ENCODE peak calls at places on chromosomes 5 and 9, in five cellular contexts. V is kidney epithelial cell, E is foreskin fibroblast, X is fibroblast of lung, W is AG10803. J is an unnamed sample.

GRCh38 chr5:134975078-134975715 is 7.5 kb downstream of the CATSPER3 start:
- DNase-seq in V (no peak), E (peak; percentile 59), X (no peak), W (peak; percentile 6), J (peak; percentile 12)

GRCh38 chr9:106753155-106753671 is 109.8 kb upstream of the ZNF462 start:
- DNase-seq in V (no peak), E (no peak), X (no peak), W (no peak), J (no peak)

GRCh38 chr5:176625966-176626875 is 4.1 kb downstream of the SNCB start:
- DNase-seq in V (no peak), E (no peak), X (no peak), W (no peak), J (no peak)

GRCh38 chr5:31755299-31756053 is 116.5 kb downstream of the PDZD2 start:
- DNase-seq in V (no peak), E (no peak), X (no peak), W (no peak), J (no peak)

GRCh38 chr5:177366528-177367322 is 9.0 kb downstream of the RGS14 start:
- DNase-seq in V (peak; percentile 31), E (peak; percentile 94), X (peak; percentile 75), W (peak; percentile 77), J (no peak)

GRCh38 chr9:120905794-120906248 is 20.8 kb downstream of the TRAF1 start:
- DNase-seq in V (no peak), E (no peak), X (no peak), W (no peak), J (no peak)

GRCh38 chr5:116759860-116760644 is 185.4 kb upstream of the SEMA6A start:
- DNase-seq in V (no peak), E (no peak), X (peak; percentile 72), W (no peak), J (no peak)

GRCh38 chr9:100472725-100473261 is at the start of gene TMEFF1:
- DNase-seq in V (no peak), E (peak; percentile 52), X (peak; percentile 41), W (peak; percentile 19), J (no peak)

GRCh38 chr9:130330202-130330601 is 64.6 kb downstream of the HMCN2 start:
- DNase-seq in V (no peak), E (no peak), X (no peak), W (no peak), J (no peak)

GRCh38 chr9:133103183-133103986 is 17.7 kb downstream of the RALGDS start:
- DNase-seq in V (no peak), E (peak; percentile 69), X (peak; percentile 10), W (peak; percentile 30), J (no peak)

GRCh38 chr5:135246605-135246922 is 152.5 kb downstream of the MACROH2A1 start:
- DNase-seq in V (no peak), E (no peak), X (no peak), W (no peak), J (no peak)

GRCh38 chr9:33239922-33240321 is at the start of gene SPINK4:
- DNase-seq in V (no peak), E (no peak), X (peak; percentile 67), W (no peak), J (no peak)

GRCh38 chr9:8857330-8858249 is 1058.0 kb upstream of the DMAC1 start:
- DNase-seq in V (no peak), E (peak; percentile 87), X (peak; percentile 52), W (peak; percentile 6), J (no peak)

GRCh38 chr5:1318659-1319251 is 23.9 kb upstream of the TERT start:
- DNase-seq in V (no peak), E (no peak), X (no peak), W (no peak), J (no peak)

GRCh38 chr5:505946-506555 is 18.2 kb downstream of the SLC9A3 start:
- DNase-seq in V (no peak), E (no peak), X (no peak), W (no peak), J (no peak)

GRCh38 chr9:71604197-71605063 is 163.9 kb downstream of the CEMIP2 start:
- DNase-seq in V (peak; percentile 5), E (peak; percentile 79), X (peak; percentile 57), W (peak; percentile 69), J (no peak)

GRCh38 chr9:71446499-71447411 is 321.6 kb downstream of the CEMIP2 start:
- DNase-seq in V (peak; percentile 16), E (peak; percentile 60), X (peak; percentile 60), W (peak; percentile 38), J (peak; percentile 3)

GRCh38 chr9:93257808-93258331 is 73.9 kb downstream of the WNK2 start:
- DNase-seq in V (no peak), E (no peak), X (no peak), W (no peak), J (no peak)

GRCh38 chr5:119411291-119411934 is 40.9 kb upstream of the HSD17B4 start:
- DNase-seq in V (no peak), E (peak; percentile 68), X (peak; percentile 77), W (peak; percentile 54), J (no peak)

GRCh38 chr5:73692166-73692640 is 66.2 kb downstream of the ARHGEF28 start:
- DNase-seq in V (no peak), E (peak; percentile 77), X (peak; percentile 93), W (peak; percentile 79), J (no peak)

GRCh38 chr9:84340535-84340934 is at the start of gene SLC28A3:
- DNase-seq in V (no peak), E (no peak), X (no peak), W (no peak), J (no peak)

GRCh38 chr5:142872795-142873194 is 102.6 kb downstream of the ARHGAP26 start:
- DNase-seq in V (peak; percentile 59), E (peak; percentile 27), X (peak; percentile 65), W (no peak), J (peak; percentile 67)

GRCh38 chr5:140041492-140042421 is 1.3 kb downstream of the NRG2 start:
- DNase-seq in V (no peak), E (peak; percentile 85), X (peak; percentile 40), W (peak; percentile 48), J (no peak)

GRCh38 chr5:107085572-107085971 is 585.2 kb downstream of the EFNA5 start:
- DNase-seq in V (no peak), E (no peak), X (no peak), W (no peak), J (no peak)

GRCh38 chr9:88738708-88739107 is 203.7 kb downstream of the NXNL2 start:
- DNase-seq in V (no peak), E (peak; percentile 74), X (peak; percentile 34), W (peak; percentile 95), J (no peak)

GRCh38 chr5:36734422-36734821 is 128.0 kb downstream of the SLC1A3 start:
- DNase-seq in V (no peak), E (peak; percentile 47), X (peak; percentile 13), W (peak; percentile 21), J (no peak)

GRCh38 chr9:126701820-126702500 is 88.2 kb downstream of the LMX1B start:
- DNase-seq in V (no peak), E (no peak), X (no peak), W (no peak), J (no peak)

GRCh38 chr5:32842798-32843531 is 131.8 kb downstream of the NPR3 start:
- DNase-seq in V (no peak), E (no peak), X (no peak), W (no peak), J (no peak)

GRCh38 chr5:163565492-163565891 is 60.1 kb downstream of the MAT2B start:
- DNase-seq in V (no peak), E (peak; percentile 28), X (no peak), W (no peak), J (no peak)

DNA sequence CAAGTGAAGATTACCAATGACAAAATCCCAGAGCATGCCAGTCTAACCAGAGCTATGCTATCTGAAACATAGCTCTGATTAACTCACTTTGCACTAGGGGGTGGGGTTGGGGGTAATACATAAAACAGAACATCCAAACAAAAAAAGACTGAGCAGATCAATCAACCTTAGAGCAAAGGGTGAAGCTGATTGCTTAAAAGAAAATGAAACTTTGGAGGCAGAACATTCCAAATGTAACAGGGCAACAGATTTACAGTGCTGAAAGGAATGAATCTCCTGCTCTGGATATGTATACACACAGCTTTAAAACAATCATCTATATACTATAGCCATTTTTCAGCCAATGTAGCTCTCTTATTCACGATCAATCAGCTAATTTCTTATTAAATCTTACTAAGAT is 4.9 kb downstream of the IL6ST start:
- DNase-seq in V (no peak), E (no peak), X (no peak), W (no peak), J (no peak)
- H3K4me3 ChIP-seq in V (no peak overlapping the region), E (peak overlapping the region; percentile 32), X (peak overlapping the region; percentile 52), W (no peak overlapping the region), J (no peak overlapping the region)

GRCh38 chr9:137370865-137371520 is 52.0 kb downstream of the EXD3 start:
- DNase-seq in V (no peak), E (no peak), X (peak; percentile 13), W (no peak), J (no peak)
- TF ChIP-seq CTCF in V (no peak), E (no peak), X (no peak), W (no peak), J (no peak)

GRCh38 chr9:128361981-128362646 is 9.1 kb upstream of the URM1 start:
- DNase-seq in V (no peak), E (peak; percentile 92), X (peak; percentile 74), W (peak; percentile 80), J (no peak)

GRCh38 chr9:128358861-128359260 is 12.3 kb upstream of the URM1 start:
- DNase-seq in V (no peak), E (peak; percentile 43), X (no peak), W (no peak), J (no peak)

GRCh38 chr9:128360826-128361225 is 10.3 kb upstream of the URM1 start:
- DNase-seq in V (no peak), E (no peak), X (no peak), W (no peak), J (no peak)

GRCh38 chr9:128362774-128363173 is 8.4 kb upstream of the URM1 start:
- DNase-seq in V (no peak), E (no peak), X (no peak), W (no peak), J (no peak)

GRCh38 chr9:128361296-128361980 is 9.7 kb upstream of the URM1 start:
- DNase-seq in V (no peak), E (no peak), X (no peak), W (no peak), J (no peak)
- H3K4me3 ChIP-seq in V (no peak overlapping the region), E (peak overlapping the region; percentile 51), X (peak overlapping the region; percentile 39), W (peak overlapping the region; percentile 69), J (no peak overlapping the region)

GRCh38 chr5:41695920-41696582 is 174.2 kb downstream of the OXCT1 start:
- DNase-seq in V (no peak), E (peak; percentile 2), X (no peak), W (no peak), J (no peak)
- TF ChIP-seq CTCF in V (peak; percentile 45), E (peak; percentile 30), X (peak; percentile 19), W (peak; percentile 40), J (peak; percentile 41)

GRCh38 chr9:123928471-123929176 is 1.3 kb downstream of the DENND1A start:
- DNase-seq in V (no peak), E (peak; percentile 79), X (peak; percentile 39), W (peak; percentile 69), J (no peak)
- H3K4me3 ChIP-seq in V (peak overlapping the region; percentile 73), E (peak overlapping the region; percentile 88), X (peak overlapping the region; percentile 78), W (peak overlapping the region; percentile 77), J (peak overlapping the region; percentile 76)

GRCh38 chr9:136663311-136663679 is 579 bp downstream of the EGFL7 start:
- DNase-seq in V (no peak), E (no peak), X (no peak), W (no peak), J (no peak)
- TF ChIP-seq CTCF in V (no peak), E (no peak), X (no peak), W (no peak), J (no peak)

J was measured in epithelial cell of proximal tubule.